ENCODE peak calls at places on chromosomes 13 and 19, in seven cellular contexts. M is brain microvascular endothelial cell, Q is tibial nerve, Z is PC-3, K is neural progenitor cell, H is heart right ventricle, B is breast epithelium. N is an unnamed sample.

GRCh38 chr19:47699360-47699917 is 13.8 kb upstream of the EHD2 start:
- DNase-seq in H (no peak), Q (no peak), B (no peak), Z (peak; percentile 43), M (no peak), K (peak; percentile 77), N (no peak)

GRCh38 chr13:103335226-103335625 is 269.0 kb upstream of the SLC10A2 start:
- DNase-seq in K (no peak), Z (no peak), M (no peak), H (no peak), B (no peak), Q (no peak), N (no peak)

GRCh38 chr19:5130371-5131030 is 161.6 kb downstream of the KDM4B start:
- DNase-seq in Q (no peak), M (no peak), B (no peak), H (no peak), K (no peak), Z (no peak), N (no peak)

GRCh38 chr19:28726533-28726932 is 486.4 kb downstream of the UQCRFS1 start:
- DNase-seq in K (no peak), Q (no peak), H (no peak), M (no peak), B (no peak), Z (no peak), N (no peak)

GRCh38 chr19:16013851-16014840 is 62.1 kb upstream of the TPM4 start:
- DNase-seq in B (no peak), Q (no peak), Z (no peak), H (no peak), K (no peak), M (no peak), N (no peak)

GRCh38 chr13:32385369-32385768 is 42.6 kb downstream of the N4BP2L1 start:
- DNase-seq in Z (no peak), K (no peak), Q (no peak), B (no peak), H (no peak), M (no peak), N (no peak)

GRCh38 chr19:51019544-51019925 is at the start of gene KLK10:
- DNase-seq in B (peak; percentile 64), Q (no peak), K (no peak), Z (no peak), H (no peak), M (no peak), N (no peak)

GRCh38 chr13:30607908-30608307 is 9.8 kb upstream of the USPL1 start:
- DNase-seq in Z (no peak), Q (no peak), H (no peak), M (no peak), B (no peak), K (no peak), N (no peak)

GRCh38 chr13:41496420-41497234 is 39.3 kb downstream of the RGCC start:
- DNase-seq in K (no peak), B (no peak), Z (no peak), Q (no peak), H (no peak), M (peak; percentile 43), N (peak; percentile 31)

GRCh38 chr13:60627071-60627686 is 230.2 kb downstream of the TDRD3 start:
- DNase-seq in Z (peak; percentile 56), Q (peak; percentile 16), K (peak; percentile 90), B (no peak), M (peak; percentile 15), H (peak; percentile 6), N (no peak)

GRCh38 chr19:8239528-8240273 is 30.5 kb downstream of the CERS4 start:
- DNase-seq in K (no peak), H (no peak), Q (no peak), Z (no peak), M (no peak), B (no peak), N (no peak)

GRCh38 chr19:40236026-40236355 is 9.5 kb upstream of the CCNP start:
- DNase-seq in Q (no peak), H (no peak), Z (no peak), M (no peak), K (no peak), B (no peak), N (no peak)

GRCh38 chr19:40233811-40234389 is 7.4 kb upstream of the CCNP start:
- DNase-seq in B (no peak), Q (no peak), M (no peak), Z (no peak), H (no peak), K (no peak), N (no peak)

GRCh38 chr19:40236366-40236765 is 9.9 kb upstream of the CCNP start:
- DNase-seq in Q (no peak), B (no peak), Z (no peak), H (no peak), M (no peak), K (no peak), N (no peak)

GRCh38 chr19:40234429-40235237 is 8.1 kb upstream of the CCNP start:
- DNase-seq in K (no peak), M (no peak), B (no peak), H (no peak), Z (no peak), Q (no peak), N (no peak)

GRCh38 chr19:40235238-40236025 is 8.9 kb upstream of the CCNP start:
- DNase-seq in Z (no peak), B (no peak), Q (no peak), M (no peak), K (peak; percentile 24), H (no peak), N (no peak)
- TF ChIP-seq CTCF in Z (peak; percentile 33), B (no peak), Q (no peak), M (peak; percentile 38), K (peak; percentile 43), H (no peak), N (peak; percentile 13)

GRCh38 chr13:96090240-96091101 is 564 bp downstream of the HS6ST3 start:
- DNase-seq in K (peak; percentile 66), Q (no peak), H (no peak), M (no peak), B (no peak), Z (no peak), N (no peak)

GRCh38 chr13:96091932-96092253 is 2.0 kb downstream of the HS6ST3 start:
- DNase-seq in Q (no peak), Z (no peak), K (no peak), H (no peak), B (no peak), M (no peak), N (no peak)

GRCh38 chr13:96089749-96090239 is at the start of gene HS6ST3:
- DNase-seq in Z (peak; percentile 16), Q (no peak), K (peak; percentile 75), H (peak; percentile 11), M (no peak), B (no peak), N (no peak)

GRCh38 chr13:96093296-96094006 is 3.5 kb downstream of the HS6ST3 start:
- DNase-seq in H (no peak), B (no peak), Q (no peak), K (no peak), Z (peak; percentile 37), M (no peak), N (no peak)

DNA sequence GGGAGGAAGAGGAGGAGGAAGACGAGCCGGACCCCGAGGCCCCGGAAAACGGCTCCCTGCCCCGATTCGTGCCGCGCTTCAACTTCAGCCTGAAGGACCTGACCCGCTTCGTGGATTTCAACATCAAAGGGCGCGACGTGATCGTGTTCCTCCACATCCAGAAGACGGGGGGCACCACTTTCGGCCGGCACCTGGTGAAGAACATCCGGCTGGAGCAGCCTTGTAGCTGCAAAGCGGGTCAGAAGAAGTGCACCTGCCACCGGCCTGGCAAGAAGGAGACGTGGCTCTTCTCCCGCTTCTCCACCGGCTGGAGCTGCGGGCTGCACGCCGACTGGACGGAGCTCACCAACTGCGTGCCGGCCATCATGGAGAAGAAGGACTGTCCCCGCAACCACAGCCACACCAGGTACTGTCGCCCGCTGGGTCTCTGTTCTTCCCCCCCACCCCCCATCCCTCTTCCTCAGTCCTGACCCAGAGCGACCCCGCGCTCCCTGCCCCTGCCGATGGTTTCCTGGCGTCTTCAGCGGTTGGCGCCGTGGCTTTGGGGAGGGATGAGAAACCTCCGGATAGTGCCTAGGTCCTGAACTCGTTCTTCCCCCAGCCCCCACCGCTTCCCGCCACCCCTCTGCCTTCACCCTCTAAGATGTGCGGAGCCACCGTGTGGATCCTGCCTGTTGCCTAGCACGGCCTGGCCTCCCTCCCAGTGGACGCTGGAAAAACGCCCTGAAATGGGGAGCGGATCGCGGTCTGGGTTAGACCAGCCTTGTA is 1.4 kb downstream of the HS6ST3 start:
- DNase-seq in Q (no peak), B (no peak), M (no peak), K (peak; percentile 59), H (peak; percentile 10), Z (no peak), N (no peak)
- H3K27me3 ChIP-seq in Q (peaks cover 74% of the 10 kb centered on the region), B (no peaks in the 10 kb centered on the region), M (peaks cover 58% of the 10 kb centered on the region), K (peaks cover 97% of the 10 kb centered on the region), H (peaks cover 87% of the 10 kb centered on the region), Z (peaks cover 50% of the 10 kb centered on the region), N (peaks cover 26% of the 10 kb centered on the region)

GRCh38 chr19:38321646-38322323 is 2.1 kb downstream of the KCNK6 start:
- DNase-seq in K (peak; percentile 22), H (peak; percentile 84), M (no peak), B (no peak), Q (no peak), Z (no peak), N (no peak)
- H3K4me3 ChIP-seq in K (no peak overlapping the region), H (peak overlapping the region; percentile 77), M (no peak overlapping the region), B (no peak overlapping the region), Q (no peak overlapping the region), Z (no peak overlapping the region), N (no peak overlapping the region)

GRCh38 chr13:23463631-23464030 is 30.1 kb upstream of the SACS start:
- DNase-seq in K (no peak), Z (no peak), H (no peak), M (peak; percentile 32), B (no peak), Q (no peak), N (no peak)

GRCh38 chr13:23467932-23468278 is 34.4 kb upstream of the SACS start:
- DNase-seq in Q (no peak), B (no peak), M (no peak), H (no peak), K (no peak), Z (no peak), N (no peak)

GRCh38 chr13:23467048-23467931 is 33.8 kb upstream of the SACS start:
- DNase-seq in B (no peak), Q (no peak), K (peak; percentile 21), M (no peak), H (no peak), Z (no peak), N (peak; percentile 41)

GRCh38 chr13:23468811-23469210 is 35.3 kb upstream of the SACS start:
- DNase-seq in H (no peak), K (no peak), B (no peak), Q (no peak), M (no peak), Z (no peak), N (no peak)

DNA sequence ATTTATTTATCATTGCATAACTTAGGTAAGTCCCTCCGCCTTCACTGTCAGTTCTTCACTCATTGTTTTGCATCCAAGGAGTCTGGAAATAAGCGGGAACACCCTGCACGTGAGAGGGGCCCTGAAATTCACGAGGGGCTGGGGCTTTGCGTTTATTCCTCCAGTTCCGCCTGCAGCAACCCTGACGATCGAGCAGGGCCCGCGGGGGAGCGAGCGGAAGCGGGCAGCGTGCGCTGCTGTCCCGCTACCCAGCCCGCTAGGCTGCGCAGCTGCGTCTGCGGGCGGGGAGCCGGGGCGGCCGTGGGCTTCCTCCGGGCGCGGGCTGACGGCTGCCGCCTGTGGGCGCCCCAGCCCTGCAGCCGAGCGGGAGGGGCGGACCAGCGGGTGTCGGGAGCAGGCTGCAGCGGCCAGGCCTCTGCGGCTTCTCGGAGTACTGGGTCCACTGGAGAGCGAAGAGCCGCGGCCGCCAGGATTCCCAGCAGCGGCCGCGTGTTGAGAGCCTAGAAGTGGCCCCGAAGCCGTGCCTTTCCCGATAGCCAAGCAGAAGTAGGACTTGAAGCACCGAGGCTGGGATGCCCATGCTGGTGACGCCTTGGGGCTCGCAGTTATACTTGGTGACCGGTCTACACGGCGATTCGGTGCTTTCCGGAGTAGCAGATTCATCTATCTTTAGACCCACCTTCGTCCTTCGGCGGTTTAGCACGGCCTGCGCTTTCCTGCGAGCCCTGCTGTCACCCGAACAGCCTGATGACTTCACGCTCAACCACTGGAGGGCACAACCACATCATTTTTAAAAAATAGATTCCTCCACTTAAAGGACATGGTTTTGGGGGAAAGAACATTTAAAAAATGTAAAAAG is 32.9 kb upstream of the SACS start:
- DNase-seq in M (peak; percentile 80), Z (peak; percentile 77), K (peak; percentile 85), Q (peak; percentile 72), B (peak; percentile 37), H (peak; percentile 78), N (no peak)
- TF ChIP-seq CTCF in M (peak; percentile 72), Z (peak; percentile 56), K (peak; percentile 65), Q (peak; percentile 70), B (peak; percentile 45), H (peak; percentile 30), N (peak; percentile 50)

N was measured in BJ.